ENCODE peak calls at places on chromosomes 13 and 19, in five cellular contexts. One of them, this sample, is unnamed.

GRCh38 chr19:19399733-19400438 is 5.6 kb upstream of the GATAD2A start:
- DNase-seq in left ventricle myocardium inferior: no peak
- DNase-seq in fibroblast of the aortic adventitia: peak
- DNase-seq in fibroblast of pulmonary artery: peak
- DNase-seq in psoas muscle: no peak
- DNase-seq in this sample: no peak

GRCh38 chr19:10219678-10220077 is 11.5 kb downstream of the S1PR2 start:
- DNase-seq in left ventricle myocardium inferior: no peak
- DNase-seq in fibroblast of the aortic adventitia: peak
- DNase-seq in psoas muscle: no peak
- DNase-seq in fibroblast of pulmonary artery: peak
- DNase-seq in this sample: no peak

GRCh38 chr13:42073683-42074082 is 25.2 kb downstream of the DGKH start:
- DNase-seq in fibroblast of the aortic adventitia: no peak
- DNase-seq in fibroblast of pulmonary artery: peak
- DNase-seq in left ventricle myocardium inferior: no peak
- DNase-seq in psoas muscle: no peak
- DNase-seq in this sample: no peak

GRCh38 chr19:29724102-29724641 is 9.1 kb upstream of the C19orf12 start:
- DNase-seq in psoas muscle: no peak
- DNase-seq in fibroblast of pulmonary artery: peak
- DNase-seq in fibroblast of the aortic adventitia: no peak
- DNase-seq in left ventricle myocardium inferior: no peak
- DNase-seq in this sample: no peak

GRCh38 chr13:75153834-75154233 is 328.1 kb downstream of the TBC1D4 start:
- DNase-seq in psoas muscle: no peak
- DNase-seq in fibroblast of the aortic adventitia: peak
- DNase-seq in fibroblast of pulmonary artery: peak
- DNase-seq in left ventricle myocardium inferior: no peak
- DNase-seq in this sample: no peak

GRCh38 chr19:29834991-29835390 is 23.2 kb downstream of the CCNE1 start:
- DNase-seq in fibroblast of pulmonary artery: no peak
- DNase-seq in fibroblast of the aortic adventitia: no peak
- DNase-seq in left ventricle myocardium inferior: no peak
- DNase-seq in psoas muscle: no peak
- DNase-seq in this sample: no peak

GRCh38 chr13:34793301-34793700 is 148.8 kb upstream of the NBEA start:
- DNase-seq in left ventricle myocardium inferior: no peak
- DNase-seq in fibroblast of pulmonary artery: no peak
- DNase-seq in psoas muscle: no peak
- DNase-seq in fibroblast of the aortic adventitia: no peak
- DNase-seq in this sample: no peak

GRCh38 chr13:31749929-31750328 is 10.6 kb downstream of the RXFP2 start:
- DNase-seq in left ventricle myocardium inferior: no peak
- DNase-seq in fibroblast of pulmonary artery: peak
- DNase-seq in psoas muscle: no peak
- DNase-seq in fibroblast of the aortic adventitia: peak
- DNase-seq in this sample: no peak

GRCh38 chr13:79434578-79434977 is 28.5 kb upstream of the RBM26 start:
- DNase-seq in fibroblast of pulmonary artery: peak
- DNase-seq in fibroblast of the aortic adventitia: peak
- DNase-seq in left ventricle myocardium inferior: no peak
- DNase-seq in psoas muscle: no peak
- DNase-seq in this sample: no peak

GRCh38 chr13:23741879-23742510 is 147.2 kb downstream of the MIPEP start:
- DNase-seq in left ventricle myocardium inferior: no peak
- DNase-seq in fibroblast of pulmonary artery: no peak
- DNase-seq in fibroblast of the aortic adventitia: no peak
- DNase-seq in psoas muscle: no peak
- DNase-seq in this sample: no peak

GRCh38 chr13:110123041-110123809 is 183.7 kb downstream of the COL4A1 start:
- DNase-seq in psoas muscle: no peak
- DNase-seq in fibroblast of pulmonary artery: no peak
- DNase-seq in fibroblast of the aortic adventitia: no peak
- DNase-seq in left ventricle myocardium inferior: no peak
- DNase-seq in this sample: no peak

GRCh38 chr13:27171244-27171829 is at the start of gene USP12:
- DNase-seq in fibroblast of pulmonary artery: no peak
- DNase-seq in psoas muscle: no peak
- DNase-seq in fibroblast of the aortic adventitia: no peak
- DNase-seq in left ventricle myocardium inferior: peak
- DNase-seq in this sample: no peak
- TF ChIP-seq CTCF in fibroblast of pulmonary artery: no peak
- TF ChIP-seq CTCF in psoas muscle: peak
- TF ChIP-seq CTCF in fibroblast of the aortic adventitia: peak
- TF ChIP-seq CTCF in left ventricle myocardium inferior: peak
- TF ChIP-seq CTCF in this sample: no peak

DNA sequence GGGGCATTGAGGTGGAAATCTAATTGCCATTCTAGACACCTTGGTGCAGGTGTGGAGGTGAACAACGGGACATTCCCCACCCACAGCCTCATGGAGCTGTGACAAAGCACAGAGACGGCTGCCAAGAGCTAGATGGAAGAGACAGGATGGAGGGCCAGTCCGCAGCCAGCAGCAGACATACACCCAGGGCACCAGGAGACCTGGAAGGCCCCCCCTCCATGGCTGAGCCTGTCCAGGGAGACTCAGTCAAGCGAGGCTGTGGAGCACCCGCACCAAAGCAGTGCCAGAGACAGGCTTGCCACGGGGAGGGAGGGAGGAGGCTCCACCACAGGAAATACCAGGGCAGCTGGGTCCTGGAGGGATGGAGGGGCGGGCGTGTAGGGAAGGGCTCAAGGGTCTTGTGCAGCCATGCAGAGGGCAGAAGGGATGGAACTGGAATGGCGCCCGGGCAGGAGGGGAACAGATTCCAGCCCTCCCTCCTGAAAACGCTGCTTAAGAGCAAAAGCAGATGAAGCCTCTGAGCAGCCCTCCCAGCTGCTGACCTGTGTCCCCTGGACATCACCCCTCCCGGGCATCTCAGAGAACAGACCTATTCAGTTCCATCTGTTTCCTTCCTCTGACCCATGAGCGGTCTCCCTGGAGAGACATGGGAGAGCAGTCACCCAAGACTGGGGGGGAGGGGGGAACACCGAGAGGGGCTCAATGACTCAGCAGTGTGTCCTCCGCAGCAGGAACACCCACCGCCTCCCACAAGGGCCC is 14.4 kb downstream of the EPS15L1 start:
- DNase-seq in psoas muscle: peak
- DNase-seq in fibroblast of pulmonary artery: peak
- DNase-seq in fibroblast of the aortic adventitia: peak
- DNase-seq in left ventricle myocardium inferior: peak
- DNase-seq in this sample: no peak
- H3K4me3 ChIP-seq in psoas muscle: peak
- H3K4me3 ChIP-seq in fibroblast of pulmonary artery: peak
- H3K4me3 ChIP-seq in fibroblast of the aortic adventitia: peak
- H3K4me3 ChIP-seq in left ventricle myocardium inferior: peak
- H3K4me3 ChIP-seq in this sample: peak

GRCh38 chr19:17340871-17341357 is 3.6 kb downstream of the GTPBP3 start:
- DNase-seq in psoas muscle: no peak
- DNase-seq in fibroblast of pulmonary artery: no peak
- DNase-seq in fibroblast of the aortic adventitia: no peak
- DNase-seq in left ventricle myocardium inferior: no peak
- DNase-seq in this sample: no peak
- TF ChIP-seq CTCF in psoas muscle: no peak
- TF ChIP-seq CTCF in fibroblast of pulmonary artery: no peak
- TF ChIP-seq CTCF in fibroblast of the aortic adventitia: no peak
- TF ChIP-seq CTCF in left ventricle myocardium inferior: no peak
- TF ChIP-seq CTCF in this sample: no peak

DNA sequence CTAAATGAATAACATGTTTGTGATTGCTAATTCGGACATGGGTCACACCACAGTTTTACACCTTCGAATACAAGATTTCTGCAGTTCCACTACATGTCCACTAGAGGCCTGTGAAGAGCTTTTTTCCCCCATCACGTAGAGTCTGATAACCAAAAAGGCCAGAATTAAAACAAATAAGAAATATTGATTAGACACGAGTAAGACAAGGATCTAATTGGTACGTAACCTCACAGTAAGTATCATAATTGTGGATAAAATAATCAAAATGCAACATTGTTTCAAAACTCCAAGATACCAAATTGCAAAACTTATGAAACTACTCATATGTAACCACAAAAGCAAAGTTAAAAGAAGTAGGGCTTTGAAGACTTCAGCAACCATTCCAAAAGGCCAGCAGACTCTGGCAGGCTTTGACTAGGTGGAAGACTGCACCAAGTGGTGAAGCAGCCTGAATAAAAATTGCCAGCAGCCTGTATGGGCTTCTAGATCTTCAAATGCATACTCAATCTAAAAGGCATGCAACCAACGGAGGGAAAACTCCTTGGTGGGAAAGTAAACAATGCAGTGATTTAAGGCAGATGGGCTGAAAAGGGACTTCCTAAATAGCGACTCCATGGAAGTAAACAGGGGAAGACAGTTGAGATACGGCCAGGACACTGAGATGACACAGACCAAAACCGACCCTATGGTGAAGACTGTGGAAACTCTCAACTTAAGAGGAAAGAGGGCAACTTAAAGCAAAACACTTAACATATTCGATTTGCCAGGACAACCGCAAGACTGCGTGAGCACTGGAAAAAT is 56.7 kb downstream of the STARD13 start:
- DNase-seq in fibroblast of the aortic adventitia: peak
- DNase-seq in psoas muscle: no peak
- DNase-seq in fibroblast of pulmonary artery: peak
- DNase-seq in left ventricle myocardium inferior: no peak
- DNase-seq in this sample: no peak
- H3K4me3 ChIP-seq in fibroblast of the aortic adventitia: no peak
- H3K4me3 ChIP-seq in psoas muscle: no peak
- H3K4me3 ChIP-seq in fibroblast of pulmonary artery: no peak
- H3K4me3 ChIP-seq in left ventricle myocardium inferior: peak
- H3K4me3 ChIP-seq in this sample: no peak

GRCh38 chr13:57588639-57589038 is 42.9 kb upstream of the PCDH17 start:
- DNase-seq in fibroblast of the aortic adventitia: no peak
- DNase-seq in fibroblast of pulmonary artery: no peak
- DNase-seq in left ventricle myocardium inferior: no peak
- DNase-seq in psoas muscle: no peak
- DNase-seq in this sample: no peak
- TF ChIP-seq CTCF in fibroblast of the aortic adventitia: no peak
- TF ChIP-seq CTCF in fibroblast of pulmonary artery: no peak
- TF ChIP-seq CTCF in left ventricle myocardium inferior: no peak
- TF ChIP-seq CTCF in psoas muscle: no peak
- TF ChIP-seq CTCF in this sample: no peak

DNA sequence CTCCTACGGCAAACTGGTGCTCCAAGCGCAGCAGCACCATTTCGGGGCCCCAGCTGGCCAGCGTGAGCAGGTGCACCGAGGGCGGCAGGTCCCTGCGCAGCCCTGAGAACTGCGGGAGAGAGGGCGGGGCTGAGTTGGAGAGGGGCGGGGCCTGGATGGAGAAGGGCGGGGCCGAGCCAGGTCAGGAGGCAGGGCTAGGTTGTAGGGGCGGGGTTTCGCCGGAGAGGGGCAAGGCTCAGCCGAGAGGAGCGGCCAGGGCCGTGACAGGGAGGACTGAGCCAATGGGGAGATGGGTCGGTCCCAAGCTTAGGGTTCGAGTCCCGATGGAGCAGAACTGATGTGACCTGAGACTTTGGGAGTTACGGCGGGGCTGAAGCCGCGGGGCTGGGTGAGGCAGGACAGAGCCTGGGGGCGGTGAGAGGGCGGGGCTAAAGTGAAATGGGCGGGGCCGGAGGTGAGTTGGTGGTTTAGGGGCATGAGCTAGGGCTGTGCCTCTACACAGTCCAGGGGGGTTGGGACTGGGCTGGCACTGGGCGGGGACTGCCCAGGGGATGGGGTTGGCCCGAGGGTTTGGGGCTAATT is 19.0 kb downstream of the MAN2B1 start:
- DNase-seq in left ventricle myocardium inferior: no peak
- DNase-seq in fibroblast of the aortic adventitia: no peak
- DNase-seq in psoas muscle: peak
- DNase-seq in fibroblast of pulmonary artery: peak
- DNase-seq in this sample: no peak
- H3K4me3 ChIP-seq in left ventricle myocardium inferior: peak
- H3K4me3 ChIP-seq in fibroblast of the aortic adventitia: peak
- H3K4me3 ChIP-seq in psoas muscle: peak
- H3K4me3 ChIP-seq in fibroblast of pulmonary artery: peak
- H3K4me3 ChIP-seq in this sample: peak

GRCh38 chr19:14150770-14151661 is 14.6 kb upstream of the ASF1B start:
- DNase-seq in left ventricle myocardium inferior: no peak
- DNase-seq in fibroblast of pulmonary artery: no peak
- DNase-seq in fibroblast of the aortic adventitia: no peak
- DNase-seq in psoas muscle: no peak
- DNase-seq in this sample: no peak

GRCh38 chr19:14149509-14149994 is 13.2 kb upstream of the ASF1B start:
- DNase-seq in left ventricle myocardium inferior: peak
- DNase-seq in fibroblast of the aortic adventitia: peak
- DNase-seq in fibroblast of pulmonary artery: peak
- DNase-seq in psoas muscle: peak
- DNase-seq in this sample: no peak

GRCh38 chr19:14155371-14155770 is 19.0 kb upstream of the ASF1B start:
- DNase-seq in fibroblast of pulmonary artery: no peak
- DNase-seq in fibroblast of the aortic adventitia: no peak
- DNase-seq in left ventricle myocardium inferior: no peak
- DNase-seq in psoas muscle: no peak
- DNase-seq in this sample: no peak

GRCh38 chr19:14150041-14150769 is 13.8 kb upstream of the ASF1B start:
- DNase-seq in fibroblast of the aortic adventitia: no peak
- DNase-seq in fibroblast of pulmonary artery: no peak
- DNase-seq in left ventricle myocardium inferior: no peak
- DNase-seq in psoas muscle: no peak
- DNase-seq in this sample: no peak

GRCh38 chr19:14152713-14153112 is 16.3 kb upstream of the ASF1B start:
- DNase-seq in psoas muscle: no peak
- DNase-seq in left ventricle myocardium inferior: no peak
- DNase-seq in fibroblast of pulmonary artery: no peak
- DNase-seq in fibroblast of the aortic adventitia: no peak
- DNase-seq in this sample: no peak
- TF ChIP-seq CTCF in psoas muscle: no peak
- TF ChIP-seq CTCF in left ventricle myocardium inferior: no peak
- TF ChIP-seq CTCF in fibroblast of pulmonary artery: no peak
- TF ChIP-seq CTCF in fibroblast of the aortic adventitia: no peak
- TF ChIP-seq CTCF in this sample: no peak

DNA sequence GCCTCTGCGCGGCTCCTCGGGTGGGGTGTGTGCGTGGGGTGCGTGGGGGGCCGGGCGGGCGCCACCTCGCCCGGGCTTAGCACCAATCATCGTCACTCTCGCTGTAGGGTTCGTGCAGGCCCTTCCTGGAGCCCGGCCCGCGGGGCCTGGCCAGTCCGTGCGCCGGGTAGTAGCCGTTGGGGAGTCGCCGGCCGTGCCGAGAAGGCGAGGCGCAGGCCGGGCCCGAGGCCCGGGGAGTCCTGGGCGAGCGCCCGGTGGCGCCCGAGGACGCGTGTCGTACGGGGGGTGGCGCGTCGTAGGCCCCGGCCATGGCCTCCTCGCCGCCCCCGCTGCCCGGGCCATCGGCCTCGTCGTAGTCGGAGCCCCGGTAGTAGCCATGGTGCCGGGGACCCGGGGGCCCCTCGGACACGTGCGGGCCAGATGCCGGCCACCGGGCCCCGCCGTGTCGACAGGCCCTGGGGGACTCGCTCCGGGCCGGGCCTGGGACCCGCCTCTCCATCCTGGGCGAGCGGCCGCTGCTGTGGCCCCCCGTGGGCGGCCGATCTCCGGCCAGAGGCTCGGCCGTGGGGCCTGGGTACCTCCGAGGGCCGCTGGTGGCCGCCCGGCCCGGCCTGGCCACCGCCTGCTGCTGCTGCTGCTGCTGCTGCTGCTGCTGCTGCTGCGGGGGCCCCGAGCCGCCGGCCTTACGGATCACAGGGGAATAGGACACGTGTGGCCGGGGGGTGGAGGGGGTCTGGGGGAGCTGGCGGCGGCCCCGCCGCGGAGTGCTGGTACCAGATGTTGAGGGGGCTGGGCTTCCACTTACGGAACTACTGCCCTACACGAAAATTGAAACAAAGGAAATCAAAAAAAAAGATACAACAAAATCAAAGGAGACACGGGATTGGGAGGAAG is 57.3 kb downstream of the IER2 start:
- DNase-seq in fibroblast of pulmonary artery: no peak
- DNase-seq in fibroblast of the aortic adventitia: peak
- DNase-seq in left ventricle myocardium inferior: peak
- DNase-seq in psoas muscle: peak
- DNase-seq in this sample: no peak
- H3K4me3 ChIP-seq in fibroblast of pulmonary artery: peak
- H3K4me3 ChIP-seq in fibroblast of the aortic adventitia: no peak
- H3K4me3 ChIP-seq in left ventricle myocardium inferior: peak
- H3K4me3 ChIP-seq in psoas muscle: peak
- H3K4me3 ChIP-seq in this sample: peak